ENCODE peak calls at places on chromosome 10, in nine cellular contexts. Q is testis, P is T-helper 1 cell, L is amygdala, M is endothelial cell, S is cerebellar cortex, Y is left colon, D is keratinocyte, J is Calu3. W is an unnamed sample.

GRCh38 chr10:92181575-92181974 is 109.3 kb downstream of the CPEB3 start:
- DNase-seq in Q (no peak), L (no peak), S (no peak), P (no peak), D (no peak), J (no peak), M (no peak), Y (no peak), W (no peak)

GRCh38 chr10:89404082-89404481 is 10.3 kb upstream of the IFIT5 start:
- DNase-seq in J (no peak), P (no peak), M (no peak), D (no peak), S (no peak), Y (no peak), L (no peak), Q (no peak), W (no peak)

GRCh38 chr10:101050206-101051069 is 11.4 kb upstream of the KAZALD1 start:
- DNase-seq in D (no peak), M (peak; percentile 96), P (peak; percentile 64), J (peak; percentile 83), Y (no peak), S (peak; percentile 42), L (no peak), Q (peak; percentile 80), W (no peak)

GRCh38 chr10:67925449-67926005 is 41.1 kb downstream of the SIRT1 start:
- DNase-seq in P (no peak), M (no peak), L (no peak), D (no peak), S (no peak), Y (no peak), J (no peak), Q (no peak), W (no peak)

GRCh38 chr10:21398549-21399345 is 126.7 kb downstream of the SKIDA1 start:
- DNase-seq in J (no peak), S (no peak), Q (no peak), P (no peak), M (no peak), D (peak; percentile 58), L (no peak), Y (no peak), W (no peak)

GRCh38 chr10:66045859-66046258 is 880.0 kb upstream of the LRRTM3 start:
- DNase-seq in L (no peak), P (no peak), Q (no peak), S (no peak), J (no peak), Y (no peak), M (no peak), D (no peak), W (no peak)

GRCh38 chr10:44387853-44388251 is 3.0 kb upstream of the CXCL12 start:
- DNase-seq in Y (peak; percentile 16), L (no peak), Q (no peak), S (no peak), J (no peak), P (no peak), D (no peak), M (no peak), W (no peak)

GRCh38 chr10:111677747-111678146 is 505.8 kb downstream of the GPAM start:
- DNase-seq in M (no peak), Q (no peak), S (peak; percentile 4), P (no peak), D (no peak), Y (no peak), J (no peak), L (no peak), W (peak; percentile 11)

GRCh38 chr10:91756286-91756685 is 41.9 kb upstream of the TNKS2 start:
- DNase-seq in Q (no peak), J (no peak), Y (no peak), S (no peak), M (no peak), D (no peak), P (no peak), L (no peak), W (no peak)

GRCh38 chr10:28291881-28292297 is 11.0 kb downstream of the MPP7 start:
- DNase-seq in P (no peak), D (peak; percentile 58), M (no peak), J (peak; percentile 33), Q (no peak), L (no peak), S (no peak), Y (no peak), W (no peak)

GRCh38 chr10:26579256-26580063 is 118.0 kb upstream of the PDSS1 start:
- DNase-seq in L (no peak), M (no peak), Q (peak; percentile 71), D (no peak), J (no peak), S (no peak), Y (no peak), P (no peak), W (no peak)

GRCh38 chr10:549391-549790 is 140.1 kb downstream of the DIP2C start:
- DNase-seq in P (no peak), L (no peak), Y (no peak), M (no peak), D (no peak), S (no peak), Q (no peak), J (no peak), W (no peak)

GRCh38 chr10:61975107-61975932 is 73.8 kb downstream of the ARID5B start:
- DNase-seq in P (no peak), M (no peak), D (peak; percentile 28), Y (no peak), J (no peak), L (no peak), S (no peak), Q (no peak), W (peak; percentile 64)

GRCh38 chr10:1293636-1294440 is 237.7 kb downstream of the WDR37 start:
- DNase-seq in S (no peak), Y (no peak), D (no peak), L (no peak), M (no peak), J (no peak), P (no peak), Q (no peak), W (peak; percentile 77)

GRCh38 chr10:122348512-122348911 is 26.0 kb upstream of the PLEKHA1 start:
- DNase-seq in Q (no peak), L (no peak), D (no peak), S (no peak), Y (no peak), P (no peak), M (no peak), J (no peak), W (no peak)

W was measured in pons.